ENCODE peak calls at places on chromosome 15, in four cellular contexts. B is stimulated activated CD8-positive, alpha-beta memory T cell treated with anti-CD3 and anti-CD28 coated beads, Interleukin-7, amount 100 ng/mL, for 48 hours; I is amygdala; T is cardiac muscle cell. S is an unnamed sample.

GRCh38 chr15:99213187-99213811 is 36.1 kb downstream of the TTC23 start:
- DNase-seq in B (peak), I (peak), T (peak), S (peak)

GRCh38 chr15:60568301-60568742 is 89.4 kb upstream of the ICE2 start:
- DNase-seq in B (no peak), I (no peak), T (no peak), S (no peak)

GRCh38 chr15:83973816-83974215 is 261.8 kb upstream of the GOLGA6L4 start:
- DNase-seq in B (no peak), I (no peak), T (no peak), S (no peak)

GRCh38 chr15:101091080-101092017 is 160.5 kb downstream of the CHSY1 start:
- DNase-seq in B (no peak), I (no peak), T (no peak), S (no peak)

GRCh38 chr15:77506311-77507150 is 85.8 kb downstream of the HMG20A start:
- DNase-seq in B (no peak), I (no peak), T (no peak), S (no peak)

GRCh38 chr15:29571728-29572454 is 250.4 kb downstream of the TJP1 start:
- DNase-seq in B (no peak), I (no peak), T (peak), S (no peak)

GRCh38 chr15:31470756-31471155 is 144.1 kb downstream of the KLF13 start:
- DNase-seq in B (no peak), I (no peak), T (no peak), S (no peak)

GRCh38 chr15:57797145-57797544 is 90.6 kb downstream of the POLR2M start:
- DNase-seq in B (no peak), I (no peak), T (no peak), S (no peak)

GRCh38 chr15:25862469-25863066 is 559 bp downstream of the ATP10A start:
- DNase-seq in B (no peak), I (no peak), T (peak), S (no peak)

GRCh38 chr15:75232252-75232813 is 25.8 kb upstream of the GOLGA6C start:
- DNase-seq in B (no peak), I (no peak), T (no peak), S (no peak)

S was measured in D721Med.